ENCODE peak calls at places on chromosome 15, in eight cellular contexts. T, F, Z, X, J, I, Y and U are unnamed samples.

GRCh38 chr15:69725210-69725609 is 272.6 kb downstream of the RPLP1 start:
- DNase-seq in Y (no peak), Z (no peak), F (no peak), J (no peak), T (no peak), X (no peak), I (no peak), U (no peak)

GRCh38 chr15:74381481-74381880 is 14.0 kb upstream of the CYP11A1 start:
- DNase-seq in J (no peak), X (no peak), T (no peak), F (no peak), Y (no peak), Z (no peak), I (no peak), U (no peak)

GRCh38 chr15:72271895-72272212 is 500 bp downstream of the PARP6 start:
- DNase-seq in T (no peak), Y (no peak), Z (peak; percentile 14), X (no peak), F (no peak), J (no peak), I (peak; percentile 26), U (peak; percentile 17)

GRCh38 chr15:41513282-41514227 is at the start of gene LTK:
- DNase-seq in Z (no peak), Y (no peak), T (peak; percentile 19), F (no peak), X (no peak), J (peak; percentile 75), I (no peak), U (no peak)

GRCh38 chr15:65130941-65131340 is 2.7 kb downstream of the PDCD7 start:
- DNase-seq in Z (no peak), Y (no peak), T (peak; percentile 12), X (no peak), F (no peak), J (no peak), I (peak; percentile 3), U (no peak)

GRCh38 chr15:56608140-56608778 is 125.0 kb downstream of the ZNF280D start:
- DNase-seq in I (peak; percentile 39), X (peak; percentile 18), T (peak; percentile 6), Z (no peak), J (no peak), F (no peak), Y (no peak), U (no peak)

GRCh38 chr15:90062023-90062728 is 40.1 kb downstream of the IDH2 start:
- DNase-seq in Z (peak; percentile 63), X (no peak), J (no peak), I (peak; percentile 22), F (no peak), Y (peak; percentile 89), T (peak; percentile 44), U (no peak)

GRCh38 chr15:75089781-75090734 is 66.7 kb downstream of the PPCDC start:
- DNase-seq in T (no peak), J (no peak), I (peak; percentile 55), Y (no peak), F (no peak), X (no peak), Z (peak; percentile 58), U (no peak)

GRCh38 chr15:91853501-91853967 is at the start of gene SLCO3A1:
- DNase-seq in F (peak; percentile 34), J (peak; percentile 91), I (no peak), T (peak; percentile 78), Z (peak; percentile 69), X (peak; percentile 31), Y (peak; percentile 49), U (peak; percentile 52)